ENCODE peak calls at places on chromosomes 7 and 10, in five cellular contexts. One of them, this sample, is unnamed.

GRCh38 chr10:65660006-65660405 is 1265.8 kb upstream of the LRRTM3 start:
- DNase-seq in suprapubic skin: no peak
- DNase-seq in body of pancreas: no peak
- DNase-seq in AG04450: no peak
- DNase-seq in IMR-90: no peak
- DNase-seq in this sample: no peak

GRCh38 chr10:32049113-32049512 is 7.1 kb downstream of the KIF5B start:
- DNase-seq in body of pancreas: no peak
- DNase-seq in IMR-90: peak; percentile 67
- DNase-seq in AG04450: no peak
- DNase-seq in suprapubic skin: no peak
- DNase-seq in this sample: no peak

GRCh38 chr7:148912758-148913541 is 28.9 kb upstream of the EZH2 start:
- DNase-seq in suprapubic skin: no peak
- DNase-seq in body of pancreas: no peak
- DNase-seq in AG04450: no peak
- DNase-seq in IMR-90: no peak
- DNase-seq in this sample: no peak

GRCh38 chr10:91034494-91035157 is 113.7 kb upstream of the ANKRD1 start:
- DNase-seq in IMR-90: peak; percentile 19
- DNase-seq in AG04450: no peak
- DNase-seq in body of pancreas: peak; percentile 63
- DNase-seq in suprapubic skin: peak; percentile 82
- DNase-seq in this sample: peak; percentile 26

GRCh38 chr7:111855161-111855841 is 293.0 kb upstream of the IMMP2L start:
- DNase-seq in IMR-90: peak; percentile 79
- DNase-seq in body of pancreas: peak; percentile 49
- DNase-seq in AG04450: peak; percentile 68
- DNase-seq in suprapubic skin: no peak
- DNase-seq in this sample: peak; percentile 27

GRCh38 chr10:72272689-72273409 is 875 bp upstream of the DDIT4 start:
- DNase-seq in IMR-90: peak; percentile 97
- DNase-seq in suprapubic skin: peak; percentile 96
- DNase-seq in AG04450: peak; percentile 94
- DNase-seq in body of pancreas: peak; percentile 93
- DNase-seq in this sample: peak; percentile 90

GRCh38 chr7:55690-56248 is 136.6 kb upstream of the FAM20C start:
- DNase-seq in suprapubic skin: no peak
- DNase-seq in AG04450: no peak
- DNase-seq in body of pancreas: no peak
- DNase-seq in IMR-90: no peak
- DNase-seq in this sample: no peak

GRCh38 chr7:351256-351655 is 61.3 kb downstream of the FOXL3 start:
- DNase-seq in body of pancreas: no peak
- DNase-seq in suprapubic skin: no peak
- DNase-seq in AG04450: no peak
- DNase-seq in IMR-90: no peak
- DNase-seq in this sample: no peak

GRCh38 chr10:3172081-3172445 is 519 bp downstream of the PITRM1 start:
- DNase-seq in suprapubic skin: no peak
- DNase-seq in body of pancreas: peak; percentile 28
- DNase-seq in AG04450: peak; percentile 24
- DNase-seq in IMR-90: peak; percentile 78
- DNase-seq in this sample: peak; percentile 29

GRCh38 chr10:123274513-123275182 is 120.4 kb downstream of the BUB3 start:
- DNase-seq in suprapubic skin: no peak
- DNase-seq in body of pancreas: no peak
- DNase-seq in IMR-90: no peak
- DNase-seq in AG04450: no peak
- DNase-seq in this sample: no peak

GRCh38 chr10:123904834-123905409 is 13.3 kb upstream of the CPXM2 start:
- DNase-seq in body of pancreas: no peak
- DNase-seq in suprapubic skin: no peak
- DNase-seq in IMR-90: no peak
- DNase-seq in AG04450: no peak
- DNase-seq in this sample: no peak

GRCh38 chr10:117519895-117520294 is 22.7 kb upstream of the EMX2 start:
- DNase-seq in IMR-90: no peak
- DNase-seq in body of pancreas: no peak
- DNase-seq in suprapubic skin: peak; percentile 8
- DNase-seq in AG04450: no peak
- DNase-seq in this sample: no peak

GRCh38 chr10:3666525-3667302 is 118.3 kb downstream of the KLF6 start:
- DNase-seq in AG04450: no peak
- DNase-seq in suprapubic skin: no peak
- DNase-seq in body of pancreas: peak; percentile 27
- DNase-seq in IMR-90: no peak
- DNase-seq in this sample: no peak

GRCh38 chr7:46152671-46153070 is 231.6 kb upstream of the IGFBP3 start:
- DNase-seq in IMR-90: no peak
- DNase-seq in body of pancreas: no peak
- DNase-seq in suprapubic skin: no peak
- DNase-seq in AG04450: no peak
- DNase-seq in this sample: no peak

GRCh38 chr7:90858546-90858945 is 262.4 kb downstream of the CDK14 start:
- DNase-seq in suprapubic skin: no peak
- DNase-seq in AG04450: no peak
- DNase-seq in IMR-90: no peak
- DNase-seq in body of pancreas: no peak
- DNase-seq in this sample: no peak

GRCh38 chr7:139016931-139017511 is 18.8 kb downstream of the ZC3HAV1L start:
- DNase-seq in body of pancreas: peak; percentile 70
- DNase-seq in AG04450: peak; percentile 41
- DNase-seq in IMR-90: peak; percentile 75
- DNase-seq in suprapubic skin: no peak
- DNase-seq in this sample: peak; percentile 75

GRCh38 chr7:45881759-45882464 is 6.4 kb upstream of the IGFBP1 start:
- DNase-seq in body of pancreas: no peak
- DNase-seq in AG04450: peak; percentile 55
- DNase-seq in IMR-90: peak; percentile 89
- DNase-seq in suprapubic skin: no peak
- DNase-seq in this sample: no peak

GRCh38 chr10:63173468-63174227 is 40.5 kb downstream of the NRBF2 start:
- DNase-seq in body of pancreas: no peak
- DNase-seq in AG04450: no peak
- DNase-seq in IMR-90: no peak
- DNase-seq in suprapubic skin: no peak
- DNase-seq in this sample: no peak

GRCh38 chr10:88582806-88583583 is at the start of gene RNLS:
- DNase-seq in suprapubic skin: peak; percentile 78
- DNase-seq in IMR-90: peak; percentile 15
- DNase-seq in AG04450: no peak
- DNase-seq in body of pancreas: peak; percentile 74
- DNase-seq in this sample: peak; percentile 4
- TF ChIP-seq CTCF in suprapubic skin: peak; percentile 83
- TF ChIP-seq CTCF in IMR-90: peak; percentile 55
- TF ChIP-seq CTCF in AG04450: peak; percentile 78
- TF ChIP-seq CTCF in body of pancreas: peak; percentile 88
- TF ChIP-seq CTCF in this sample: peak; percentile 80

GRCh38 chr10:43403911-43404674 is 4.9 kb downstream of the HNRNPF start:
- DNase-seq in body of pancreas: no peak
- DNase-seq in AG04450: no peak
- DNase-seq in IMR-90: no peak
- DNase-seq in suprapubic skin: no peak
- DNase-seq in this sample: no peak
- H3K27ac ChIP-seq in body of pancreas: no peak overlapping the region
- H3K27ac ChIP-seq in AG04450: no peak overlapping the region
- H3K27ac ChIP-seq in IMR-90: no peak overlapping the region
- H3K27ac ChIP-seq in suprapubic skin: no peak overlapping the region
- H3K27ac ChIP-seq in this sample: peak overlapping the region; percentile 68

DNA sequence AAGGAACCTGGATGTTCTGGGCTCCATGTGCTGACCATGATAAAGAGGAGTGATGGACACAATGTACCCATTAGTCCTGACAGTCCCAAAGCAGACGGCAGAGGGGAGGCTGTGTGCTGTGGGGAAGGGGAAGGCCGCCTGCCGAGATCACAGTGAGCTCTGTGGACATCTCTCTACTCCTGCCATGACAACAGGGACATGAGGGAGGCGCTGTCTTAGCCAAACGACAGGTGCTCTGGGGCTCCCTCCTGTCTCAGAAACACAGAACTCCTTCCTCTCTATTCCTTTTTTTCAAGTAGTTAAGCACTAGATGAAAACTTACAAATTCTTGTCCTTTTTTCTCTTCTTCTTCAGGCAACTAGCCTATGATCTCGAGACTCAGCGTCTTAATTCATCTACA is 113.1 kb downstream of the RNF32 start:
- DNase-seq in AG04450: no peak
- DNase-seq in suprapubic skin: no peak
- DNase-seq in IMR-90: no peak
- DNase-seq in body of pancreas: no peak
- DNase-seq in this sample: no peak
- TF ChIP-seq CTCF in AG04450: no peak
- TF ChIP-seq CTCF in suprapubic skin: no peak
- TF ChIP-seq CTCF in IMR-90: no peak
- TF ChIP-seq CTCF in body of pancreas: no peak
- TF ChIP-seq CTCF in this sample: no peak

GRCh38 chr10:77872151-77872946 is 54.2 kb downstream of the DLG5 start:
- DNase-seq in body of pancreas: no peak
- DNase-seq in IMR-90: peak; percentile 31
- DNase-seq in suprapubic skin: peak; percentile 81
- DNase-seq in AG04450: no peak
- DNase-seq in this sample: no peak
- H3K27ac ChIP-seq in body of pancreas: no peak overlapping the region
- H3K27ac ChIP-seq in IMR-90: no peak overlapping the region
- H3K27ac ChIP-seq in suprapubic skin: peak overlapping the region; percentile 84
- H3K27ac ChIP-seq in AG04450: no peak overlapping the region
- H3K27ac ChIP-seq in this sample: peak overlapping the region; percentile 93

This sample was measured in RWPE1.